ENCODE peak calls at places on chromosome 22, in seven cellular contexts. One of them, this sample, is unnamed.

GRCh38 chr22:40450651-40451050 is 80.3 kb downstream of the SGSM3 start:
- DNase-seq in ELR: no peak
- DNase-seq in right cardiac atrium: no peak
- DNase-seq in NCI-H1417: no peak
- DNase-seq in activated CD8-positive, alpha-beta memory T cell treated with anti-CD3 and anti-CD28 coated beads for 24 hours: no peak
- DNase-seq in activated effector memory CD4-positive, alpha-beta T cell treated with Interleukin-2 at 50 U/mL for 16 hours: no peak
- DNase-seq in SIG-M5: no peak
- DNase-seq in this sample: no peak

GRCh38 chr22:19480789-19481188 is 1.1 kb downstream of the CDC45 start:
- DNase-seq in activated CD8-positive, alpha-beta memory T cell treated with anti-CD3 and anti-CD28 coated beads for 24 hours: no peak
- DNase-seq in ELR: no peak
- DNase-seq in right cardiac atrium: no peak
- DNase-seq in SIG-M5: no peak
- DNase-seq in NCI-H1417: no peak
- DNase-seq in activated effector memory CD4-positive, alpha-beta T cell treated with Interleukin-2 at 50 U/mL for 16 hours: no peak
- DNase-seq in this sample: no peak

GRCh38 chr22:30372915-30373314 is 14.3 kb downstream of the RNF215 start:
- DNase-seq in ELR: no peak
- DNase-seq in right cardiac atrium: no peak
- DNase-seq in activated effector memory CD4-positive, alpha-beta T cell treated with Interleukin-2 at 50 U/mL for 16 hours: no peak
- DNase-seq in activated CD8-positive, alpha-beta memory T cell treated with anti-CD3 and anti-CD28 coated beads for 24 hours: no peak
- DNase-seq in SIG-M5: no peak
- DNase-seq in NCI-H1417: no peak
- DNase-seq in this sample: no peak

GRCh38 chr22:19807161-19807913 is 46.8 kb downstream of the TBX1 start:
- DNase-seq in right cardiac atrium: no peak
- DNase-seq in SIG-M5: no peak
- DNase-seq in activated effector memory CD4-positive, alpha-beta T cell treated with Interleukin-2 at 50 U/mL for 16 hours: no peak
- DNase-seq in activated CD8-positive, alpha-beta memory T cell treated with anti-CD3 and anti-CD28 coated beads for 24 hours: no peak
- DNase-seq in ELR: no peak
- DNase-seq in NCI-H1417: no peak
- DNase-seq in this sample: no peak

GRCh38 chr22:38871360-38872171 is 450 bp downstream of the CBX6 start:
- DNase-seq in activated CD8-positive, alpha-beta memory T cell treated with anti-CD3 and anti-CD28 coated beads for 24 hours: peak; percentile 82
- DNase-seq in NCI-H1417: peak; percentile 39
- DNase-seq in ELR: peak; percentile 44
- DNase-seq in activated effector memory CD4-positive, alpha-beta T cell treated with Interleukin-2 at 50 U/mL for 16 hours: peak; percentile 18
- DNase-seq in right cardiac atrium: no peak
- DNase-seq in SIG-M5: no peak
- DNase-seq in this sample: no peak

GRCh38 chr22:45196926-45197605 is 33.3 kb downstream of the NUP50 start:
- DNase-seq in activated CD8-positive, alpha-beta memory T cell treated with anti-CD3 and anti-CD28 coated beads for 24 hours: no peak
- DNase-seq in ELR: no peak
- DNase-seq in activated effector memory CD4-positive, alpha-beta T cell treated with Interleukin-2 at 50 U/mL for 16 hours: no peak
- DNase-seq in SIG-M5: no peak
- DNase-seq in right cardiac atrium: no peak
- DNase-seq in NCI-H1417: no peak
- DNase-seq in this sample: no peak

GRCh38 chr22:48045369-48045768 is 1282.9 kb downstream of the TBC1D22A start:
- DNase-seq in activated CD8-positive, alpha-beta memory T cell treated with anti-CD3 and anti-CD28 coated beads for 24 hours: no peak
- DNase-seq in ELR: no peak
- DNase-seq in SIG-M5: no peak
- DNase-seq in right cardiac atrium: no peak
- DNase-seq in NCI-H1417: no peak
- DNase-seq in activated effector memory CD4-positive, alpha-beta T cell treated with Interleukin-2 at 50 U/mL for 16 hours: no peak
- DNase-seq in this sample: no peak

GRCh38 chr22:43216738-43217137 is 29.8 kb upstream of the TTLL12 start:
- DNase-seq in SIG-M5: no peak
- DNase-seq in ELR: no peak
- DNase-seq in NCI-H1417: peak; percentile 15
- DNase-seq in activated CD8-positive, alpha-beta memory T cell treated with anti-CD3 and anti-CD28 coated beads for 24 hours: no peak
- DNase-seq in activated effector memory CD4-positive, alpha-beta T cell treated with Interleukin-2 at 50 U/mL for 16 hours: no peak
- DNase-seq in right cardiac atrium: no peak
- DNase-seq in this sample: no peak

GRCh38 chr22:43867839-43868652 is 5.7 kb upstream of the SULT4A1 start:
- DNase-seq in NCI-H1417: no peak
- DNase-seq in SIG-M5: no peak
- DNase-seq in right cardiac atrium: peak; percentile 59
- DNase-seq in activated CD8-positive, alpha-beta memory T cell treated with anti-CD3 and anti-CD28 coated beads for 24 hours: no peak
- DNase-seq in activated effector memory CD4-positive, alpha-beta T cell treated with Interleukin-2 at 50 U/mL for 16 hours: no peak
- DNase-seq in ELR: peak; percentile 61
- DNase-seq in this sample: no peak